ENCODE peak calls at places on chromosome 5, in seven cellular contexts. S is amniotic stem cell; W is stimulated activated CD4-positive, alpha-beta T cell treated with anti-CD3 and anti-CD28 coated beads, TNF-alpha, amount 100 ng/mL, for 4 hours; X is sigmoid colon; L is ACHN; T is brain microvascular endothelial cell; Z is GM23338. C is an unnamed sample.

GRCh38 chr5:4855889-4856288 is 284.2 kb upstream of the ADAMTS16 start:
- DNase-seq in S (no peak), W (no peak), X (no peak), L (no peak), T (no peak), Z (no peak), C (no peak)

GRCh38 chr5:13408616-13409015 is 535.9 kb downstream of the DNAH5 start:
- DNase-seq in S (no peak), W (no peak), X (no peak), L (no peak), T (no peak), Z (no peak), C (no peak)

GRCh38 chr5:126309860-126310259 is 113.3 kb upstream of the GRAMD2B start:
- DNase-seq in S (no peak), W (no peak), X (no peak), L (no peak), T (peak), Z (no peak), C (no peak)

GRCh38 chr5:78269088-78269703 is 25.3 kb downstream of the AP3B1 start:
- DNase-seq in S (no peak), W (no peak), X (no peak), L (peak), T (no peak), Z (peak), C (no peak)

GRCh38 chr5:36744678-36745659 is 131.6 kb upstream of the NIPBL start:
- DNase-seq in S (peak), W (no peak), X (peak), L (peak), T (peak), Z (peak), C (no peak)

GRCh38 chr5:24163091-24163490 is 481.7 kb downstream of the CDH10 start:
- DNase-seq in S (no peak), W (no peak), X (no peak), L (peak), T (no peak), Z (no peak), C (no peak)

GRCh38 chr5:15500326-15500958 is 462 bp downstream of the FBXL7 start:
- DNase-seq in S (peak), W (no peak), X (peak), L (peak), T (peak), Z (peak), C (no peak)

GRCh38 chr5:103205991-103206700 is 52.4 kb upstream of the MACIR start:
- DNase-seq in S (no peak), W (no peak), X (no peak), L (no peak), T (no peak), Z (no peak), C (no peak)

GRCh38 chr5:1808466-1808865 is 7.3 kb downstream of the NDUFS6 start:
- DNase-seq in S (no peak), W (no peak), X (no peak), L (no peak), T (no peak), Z (no peak), C (no peak)

GRCh38 chr5:181119105-181119504 is 11.9 kb downstream of the OR2V1 start:
- DNase-seq in S (no peak), W (no peak), X (peak), L (no peak), T (no peak), Z (no peak), C (no peak)

GRCh38 chr5:59745422-59745863 is 148.1 kb downstream of the PDE4D start:
- DNase-seq in S (no peak), W (no peak), X (peak), L (no peak), T (peak), Z (no peak), C (no peak)